ENCODE peak calls at places on chromosomes 6 and 20, in four cellular contexts. One of them, this sample, is unnamed.

GRCh38 chr6:158894192-158894591 is 75.0 kb upstream of the EZR start:
- DNase-seq in HEK293T: peak
- DNase-seq in GM12878: no peak
- DNase-seq in K562: no peak
- DNase-seq in this sample: no peak

GRCh38 chr6:77324851-77325250 is 138.4 kb downstream of the HTR1B start:
- DNase-seq in HEK293T: no peak
- DNase-seq in GM12878: no peak
- DNase-seq in K562: no peak
- DNase-seq in this sample: no peak

GRCh38 chr20:5135363-5136012 is 8.7 kb downstream of the CDS2 start:
- DNase-seq in HEK293T: no peak
- DNase-seq in GM12878: peak
- DNase-seq in K562: no peak
- DNase-seq in this sample: no peak

GRCh38 chr20:9359561-9360308 is 154.7 kb upstream of the LAMP5 start:
- DNase-seq in HEK293T: peak
- DNase-seq in GM12878: no peak
- DNase-seq in K562: peak
- DNase-seq in this sample: peak

GRCh38 chr20:58078741-58079522 is 149.5 kb downstream of the ANKRD60 start:
- DNase-seq in HEK293T: no peak
- DNase-seq in GM12878: no peak
- DNase-seq in K562: no peak
- DNase-seq in this sample: no peak

GRCh38 chr6:23111984-23112383 is 542.6 kb downstream of the HDGFL1 start:
- DNase-seq in HEK293T: no peak
- DNase-seq in GM12878: no peak
- DNase-seq in K562: no peak
- DNase-seq in this sample: no peak

GRCh38 chr6:110432285-110432899 is 17.0 kb upstream of the DDO start:
- DNase-seq in HEK293T: no peak
- DNase-seq in GM12878: no peak
- DNase-seq in K562: no peak
- DNase-seq in this sample: no peak

GRCh38 chr20:11832397-11832796 is 85.3 kb upstream of the BTBD3 start:
- DNase-seq in HEK293T: no peak
- DNase-seq in GM12878: no peak
- DNase-seq in K562: no peak
- DNase-seq in this sample: no peak

GRCh38 chr6:139392834-139393233 is 18.4 kb upstream of the CITED2 start:
- DNase-seq in HEK293T: no peak
- DNase-seq in GM12878: peak
- DNase-seq in K562: no peak
- DNase-seq in this sample: no peak

GRCh38 chr6:40413231-40413755 is 173.9 kb downstream of the LRFN2 start:
- DNase-seq in HEK293T: no peak
- DNase-seq in GM12878: no peak
- DNase-seq in K562: no peak
- DNase-seq in this sample: no peak

GRCh38 chr20:10857362-10858070 is 183.7 kb upstream of the JAG1 start:
- DNase-seq in HEK293T: no peak
- DNase-seq in GM12878: no peak
- DNase-seq in K562: no peak
- DNase-seq in this sample: peak

GRCh38 chr20:51540585-51540984 is 1.9 kb downstream of the NFATC2 start:
- DNase-seq in HEK293T: no peak
- DNase-seq in GM12878: no peak
- DNase-seq in K562: no peak
- DNase-seq in this sample: no peak

GRCh38 chr6:34934516-34934915 is 45.5 kb downstream of the ANKS1A start:
- DNase-seq in HEK293T: no peak
- DNase-seq in GM12878: no peak
- DNase-seq in K562: no peak
- DNase-seq in this sample: no peak

GRCh38 chr20:53725575-53725970 is 131.9 kb upstream of the ZNF217 start:
- DNase-seq in HEK293T: no peak
- DNase-seq in GM12878: no peak
- DNase-seq in K562: no peak
- DNase-seq in this sample: no peak

GRCh38 chr20:46580613-46581012 is 30.2 kb upstream of the OCSTAMP start:
- DNase-seq in HEK293T: no peak
- DNase-seq in GM12878: no peak
- DNase-seq in K562: no peak
- DNase-seq in this sample: no peak

GRCh38 chr6:134532694-134533624 is 215.0 kb upstream of the SGK1 start:
- DNase-seq in HEK293T: no peak
- DNase-seq in GM12878: no peak
- DNase-seq in K562: no peak
- DNase-seq in this sample: no peak

GRCh38 chr6:169850154-169850553 is 98.7 kb downstream of the ERMARD start:
- DNase-seq in HEK293T: no peak
- DNase-seq in GM12878: no peak
- DNase-seq in K562: no peak
- DNase-seq in this sample: no peak

GRCh38 chr6:170296746-170297576 is 6.1 kb upstream of the DLL1 start:
- DNase-seq in HEK293T: no peak
- DNase-seq in GM12878: no peak
- DNase-seq in K562: no peak
- DNase-seq in this sample: no peak

GRCh38 chr6:12709116-12709515 is 7.5 kb upstream of the PHACTR1 start:
- DNase-seq in HEK293T: no peak
- DNase-seq in GM12878: no peak
- DNase-seq in K562: no peak
- DNase-seq in this sample: no peak

GRCh38 chr20:43831496-43832065 is 83.1 kb upstream of the TOX2 start:
- DNase-seq in HEK293T: no peak
- DNase-seq in GM12878: no peak
- DNase-seq in K562: no peak
- DNase-seq in this sample: no peak

GRCh38 chr6:169098136-169098535 is 155.5 kb downstream of the THBS2 start:
- DNase-seq in HEK293T: no peak
- DNase-seq in GM12878: no peak
- DNase-seq in K562: no peak
- DNase-seq in this sample: no peak

GRCh38 chr6:33271098-33271607 is 523 bp downstream of the VPS52 start:
- DNase-seq in HEK293T: no peak
- DNase-seq in GM12878: no peak
- DNase-seq in K562: no peak
- DNase-seq in this sample: no peak

GRCh38 chr6:133099573-133099972 is 141.6 kb upstream of the EYA4 start:
- DNase-seq in HEK293T: no peak
- DNase-seq in GM12878: no peak
- DNase-seq in K562: no peak
- DNase-seq in this sample: peak

GRCh38 chr20:1397710-1398109 is 4.9 kb upstream of the FKBP1A start:
- DNase-seq in HEK293T: no peak
- DNase-seq in GM12878: no peak
- DNase-seq in K562: no peak
- DNase-seq in this sample: no peak

GRCh38 chr20:1405801-1406200 is 12.9 kb upstream of the FKBP1A start:
- DNase-seq in HEK293T: no peak
- DNase-seq in GM12878: no peak
- DNase-seq in K562: no peak
- DNase-seq in this sample: no peak

GRCh38 chr20:1402149-1402548 is 9.3 kb upstream of the FKBP1A start:
- DNase-seq in HEK293T: no peak
- DNase-seq in GM12878: no peak
- DNase-seq in K562: no peak
- DNase-seq in this sample: no peak

GRCh38 chr20:1403624-1404023 is 10.8 kb upstream of the FKBP1A start:
- DNase-seq in HEK293T: no peak
- DNase-seq in GM12878: no peak
- DNase-seq in K562: no peak
- DNase-seq in this sample: no peak

GRCh38 chr20:1401431-1401907 is 8.6 kb upstream of the FKBP1A start:
- DNase-seq in HEK293T: no peak
- DNase-seq in GM12878: no peak
- DNase-seq in K562: no peak
- DNase-seq in this sample: peak
- TF ChIP-seq FOXK2 in HEK293T: no peak
- TF ChIP-seq FOXK2 in GM12878: no peak
- TF ChIP-seq FOXK2 in K562: no peak
- TF ChIP-seq FOXK2 in this sample: no peak

GRCh38 chr6:26217714-26218075 is 130.5 kb downstream of the HFE start:
- DNase-seq in HEK293T: no peak
- DNase-seq in GM12878: no peak
- DNase-seq in K562: no peak
- DNase-seq in this sample: no peak
- TF ChIP-seq FOXK2 in HEK293T: no peak
- TF ChIP-seq FOXK2 in GM12878: no peak
- TF ChIP-seq FOXK2 in K562: no peak
- TF ChIP-seq FOXK2 in this sample: no peak

GRCh38 chr6:125986956-125987617 is 747 bp downstream of the TRMT11 start:
- DNase-seq in HEK293T: peak
- DNase-seq in GM12878: peak
- DNase-seq in K562: peak
- DNase-seq in this sample: peak
- TF ChIP-seq FOXK2 in HEK293T: no peak
- TF ChIP-seq FOXK2 in GM12878: no peak
- TF ChIP-seq FOXK2 in K562: no peak
- TF ChIP-seq FOXK2 in this sample: no peak

DNA sequence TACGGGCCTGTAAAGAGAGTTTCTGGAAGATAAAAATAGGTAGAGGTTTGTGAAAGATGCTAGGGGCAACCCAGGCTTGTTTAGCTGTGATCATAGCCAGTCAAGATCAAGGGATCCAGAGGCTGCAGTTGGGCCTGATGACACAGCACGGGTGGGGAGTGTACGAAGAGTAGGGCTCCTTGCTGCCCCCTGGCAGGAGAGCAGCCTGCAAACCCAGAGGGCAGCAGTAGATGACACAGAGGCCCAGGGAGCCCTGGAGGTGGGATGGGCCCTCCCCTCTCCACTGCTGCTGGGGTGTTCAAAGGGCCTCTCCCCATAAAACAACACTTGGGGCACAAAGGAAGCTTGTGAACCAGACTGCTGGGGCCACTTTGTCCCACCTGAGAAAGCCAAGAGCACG is 47.2 kb downstream of the VEGFA start:
- DNase-seq in HEK293T: peak
- DNase-seq in GM12878: no peak
- DNase-seq in K562: peak
- DNase-seq in this sample: peak
- TF ChIP-seq FOXK2 in HEK293T: no peak
- TF ChIP-seq FOXK2 in GM12878: no peak
- TF ChIP-seq FOXK2 in K562: no peak
- TF ChIP-seq FOXK2 in this sample: no peak

GRCh38 chr6:17884501-17885039 is 102.9 kb downstream of the KIF13A start:
- DNase-seq in HEK293T: no peak
- DNase-seq in GM12878: peak
- DNase-seq in K562: no peak
- DNase-seq in this sample: no peak

GRCh38 chr6:17879224-17879623 is 108.2 kb downstream of the KIF13A start:
- DNase-seq in HEK293T: no peak
- DNase-seq in GM12878: no peak
- DNase-seq in K562: no peak
- DNase-seq in this sample: no peak

GRCh38 chr6:17883665-17884500 is 103.6 kb downstream of the KIF13A start:
- DNase-seq in HEK293T: no peak
- DNase-seq in GM12878: no peak
- DNase-seq in K562: no peak
- DNase-seq in this sample: peak

GRCh38 chr6:17878734-17879133 is 108.7 kb downstream of the KIF13A start:
- DNase-seq in HEK293T: no peak
- DNase-seq in GM12878: no peak
- DNase-seq in K562: no peak
- DNase-seq in this sample: peak

DNA sequence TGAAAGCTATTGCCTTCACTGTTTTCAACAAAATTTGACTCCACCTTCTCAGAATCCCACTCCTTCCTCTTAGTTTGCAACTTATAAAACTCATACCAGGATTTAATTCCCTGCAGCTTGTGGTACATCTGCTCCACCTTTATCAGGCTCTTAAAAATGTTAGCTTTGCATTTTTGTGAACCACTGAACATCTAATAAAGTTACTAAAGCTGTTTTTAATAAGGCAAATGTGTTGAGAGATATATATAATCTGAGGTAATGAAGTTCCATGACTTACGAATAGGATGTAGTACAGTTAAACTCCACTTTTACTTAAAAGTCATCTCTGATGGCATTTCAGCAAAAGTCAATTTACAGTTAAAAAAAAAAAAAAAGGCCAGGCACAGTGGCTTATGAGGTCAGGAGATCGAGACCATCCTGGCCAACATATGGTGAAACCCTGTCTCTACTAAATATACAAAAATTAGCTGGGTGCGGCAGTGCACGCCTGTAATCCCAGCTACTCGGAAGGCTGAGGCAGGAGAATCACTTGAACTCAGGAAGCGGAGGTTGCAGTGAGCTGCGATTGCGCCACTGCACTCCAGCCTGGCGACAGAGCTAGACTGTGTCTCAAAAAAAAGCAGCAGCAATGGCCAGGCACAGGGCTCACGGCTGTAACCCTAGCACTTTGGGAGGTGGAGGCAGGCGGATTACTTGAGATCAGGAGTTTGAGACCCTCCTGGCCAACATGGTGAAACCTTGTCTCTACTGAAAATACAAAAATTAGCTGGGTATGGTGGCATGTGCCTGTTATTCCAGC is 106.2 kb downstream of the KIF13A start:
- DNase-seq in HEK293T: no peak
- DNase-seq in GM12878: no peak
- DNase-seq in K562: no peak
- DNase-seq in this sample: no peak
- TF ChIP-seq FOXK2 in HEK293T: no peak
- TF ChIP-seq FOXK2 in GM12878: no peak
- TF ChIP-seq FOXK2 in K562: no peak
- TF ChIP-seq FOXK2 in this sample: no peak

GRCh38 chr20:48695738-48696137 is 132.1 kb downstream of the PREX1 start:
- DNase-seq in HEK293T: no peak
- DNase-seq in GM12878: no peak
- DNase-seq in K562: no peak
- DNase-seq in this sample: no peak

GRCh38 chr20:48697845-48698491 is 129.8 kb downstream of the PREX1 start:
- DNase-seq in HEK293T: peak
- DNase-seq in GM12878: no peak
- DNase-seq in K562: no peak
- DNase-seq in this sample: peak

GRCh38 chr20:48698507-48699267 is 129.1 kb downstream of the PREX1 start:
- DNase-seq in HEK293T: peak
- DNase-seq in GM12878: no peak
- DNase-seq in K562: peak
- DNase-seq in this sample: no peak

GRCh38 chr20:48694466-48694865 is 133.3 kb downstream of the PREX1 start:
- DNase-seq in HEK293T: no peak
- DNase-seq in GM12878: no peak
- DNase-seq in K562: no peak
- DNase-seq in this sample: no peak

GRCh38 chr20:48695255-48695654 is 132.5 kb downstream of the PREX1 start:
- DNase-seq in HEK293T: no peak
- DNase-seq in GM12878: no peak
- DNase-seq in K562: no peak
- DNase-seq in this sample: no peak
- TF ChIP-seq FOXK2 in HEK293T: no peak
- TF ChIP-seq FOXK2 in GM12878: no peak
- TF ChIP-seq FOXK2 in K562: no peak
- TF ChIP-seq FOXK2 in this sample: no peak

GRCh38 chr20:56328861-56329260 is 29.9 kb upstream of the FAM210B start:
- DNase-seq in HEK293T: no peak
- DNase-seq in GM12878: no peak
- DNase-seq in K562: no peak
- DNase-seq in this sample: peak
- TF ChIP-seq FOXK2 in HEK293T: no peak
- TF ChIP-seq FOXK2 in GM12878: no peak
- TF ChIP-seq FOXK2 in K562: no peak
- TF ChIP-seq FOXK2 in this sample: no peak

This sample was measured in HepG2.